ENCODE peak calls at places on chromosome 16, in five cellular contexts. Z, P, D, F and I are unnamed samples.
A peak's percentile ranks its signal among the peaks of the same experiment; 100 is the strongest.

GRCh38 chr16:71423016-71423415 is 18.8 kb downstream of the TLE7 start:
- DNase-seq in Z (no peak), P (no peak), D (no peak), F (no peak), I (no peak)

GRCh38 chr16:89602273-89602951 is 11.0 kb upstream of the DPEP1 start:
- DNase-seq in Z (no peak), P (peak; percentile 80), D (peak; percentile 66), F (peak; percentile 88), I (peak; percentile 80)

GRCh38 chr16:17106243-17106791 is 364.4 kb downstream of the XYLT1 start:
- DNase-seq in Z (no peak), P (peak; percentile 51), D (no peak), F (peak; percentile 44), I (no peak)

GRCh38 chr16:84360170-84360569 is 8.2 kb upstream of the ATP2C2 start:
- DNase-seq in Z (no peak), P (no peak), D (peak; percentile 89), F (no peak), I (no peak)

GRCh38 chr16:8087597-8088279 is 502.6 kb downstream of the TMEM114 start:
- DNase-seq in Z (no peak), P (no peak), D (no peak), F (no peak), I (no peak)

GRCh38 chr16:57089406-57089805 is 3.0 kb upstream of the CPNE2 start:
- DNase-seq in Z (no peak), P (no peak), D (no peak), F (no peak), I (no peak)

GRCh38 chr16:23436992-23437391 is 16.0 kb downstream of the COG7 start:
- DNase-seq in Z (no peak), P (no peak), D (no peak), F (no peak), I (no peak)

GRCh38 chr16:13322357-13322756 is 421.0 kb downstream of the SHISA9 start:
- DNase-seq in Z (no peak), P (peak; percentile 38), D (no peak), F (no peak), I (no peak)

GRCh38 chr16:11402051-11402744 is 56.9 kb downstream of the RMI2 start:
- DNase-seq in Z (no peak), P (no peak), D (no peak), F (no peak), I (no peak)

GRCh38 chr16:69720822-69721430 is 5.4 kb downstream of the NQO1 start:
- DNase-seq in Z (no peak), P (no peak), D (no peak), F (no peak), I (no peak)

GRCh38 chr16:10578474-10579316 is 1.7 kb downstream of the EMP2 start:
- DNase-seq in Z (no peak), P (no peak), D (peak; percentile 55), F (no peak), I (no peak)

GRCh38 chr16:89489731-89490385 is 503 bp downstream of the ANKRD11 start:
- DNase-seq in Z (no peak), P (no peak), D (no peak), F (no peak), I (no peak)

GRCh38 chr16:88874938-88875599 is 8.6 kb upstream of the PABPN1L start:
- DNase-seq in Z (no peak), P (no peak), D (no peak), F (no peak), I (no peak)

GRCh38 chr16:1103649-1104005 is 7.6 kb upstream of the C1QTNF8 start:
- DNase-seq in Z (no peak), P (no peak), D (no peak), F (no peak), I (no peak)

GRCh38 chr16:1101133-1101532 is 5.1 kb upstream of the C1QTNF8 start:
- DNase-seq in Z (no peak), P (no peak), D (no peak), F (no peak), I (no peak)

GRCh38 chr16:1101573-1102332 is 5.7 kb upstream of the C1QTNF8 start:
- DNase-seq in Z (no peak), P (no peak), D (no peak), F (no peak), I (no peak)

GRCh38 chr16:1102333-1102700 is 6.3 kb upstream of the C1QTNF8 start:
- DNase-seq in Z (no peak), P (no peak), D (no peak), F (no peak), I (no peak)

GRCh38 chr16:1102921-1103648 is 7.0 kb upstream of the C1QTNF8 start:
- DNase-seq in Z (peak; percentile 54), P (peak; percentile 70), D (peak; percentile 47), F (peak; percentile 79), I (peak; percentile 82)
- TF ChIP-seq EZH2phosphoT487 in Z (no peak), P (no peak), D (no peak), F (no peak), I (no peak)

GRCh38 chr16:48936811-48937210 is 326.8 kb upstream of the N4BP1 start:
- DNase-seq in Z (no peak), P (no peak), D (no peak), F (no peak), I (no peak)
- H3K27me3 ChIP-seq in Z (no peaks in the 10 kb centered on the region), P (no peaks in the 10 kb centered on the region), D (no peaks in the 10 kb centered on the region), F (no peaks in the 10 kb centered on the region), I (peaks cover 3% of the 10 kb centered on the region)

GRCh38 chr16:74253146-74253545 is 43.5 kb upstream of the PSMD7 start:
- DNase-seq in Z (no peak), P (no peak), D (no peak), F (no peak), I (no peak)
- H3K79me2 ChIP-seq in Z (no peaks in the 10 kb centered on the region), P (no peaks in the 10 kb centered on the region), D (no peaks in the 10 kb centered on the region), F (no peaks in the 10 kb centered on the region), I (no peaks in the 10 kb centered on the region)

GRCh38 chr16:24851700-24852099 is 5.9 kb downstream of the SLC5A11 start:
- DNase-seq in Z (no peak), P (no peak), D (peak; percentile 48), F (no peak), I (no peak)

GRCh38 chr16:24853830-24854229 is 8.1 kb downstream of the SLC5A11 start:
- DNase-seq in Z (no peak), P (peak; percentile 28), D (peak; percentile 78), F (no peak), I (peak; percentile 49)

GRCh38 chr16:24854607-24855171 is 8.9 kb downstream of the SLC5A11 start:
- DNase-seq in Z (no peak), P (no peak), D (no peak), F (no peak), I (no peak)

GRCh38 chr16:24852281-24852721 is 6.5 kb downstream of the SLC5A11 start:
- DNase-seq in Z (no peak), P (no peak), D (peak; percentile 17), F (peak; percentile 18), I (no peak)

GRCh38 chr16:24853169-24853824 is 7.5 kb downstream of the SLC5A11 start:
- DNase-seq in Z (no peak), P (no peak), D (peak; percentile 16), F (no peak), I (no peak)
- TF ChIP-seq EZH2phosphoT487 in Z (no peak), P (no peak), D (no peak), F (no peak), I (no peak)

GRCh38 chr16:1330931-1331711 is 2.3 kb upstream of the BAIAP3 start:
- DNase-seq in Z (no peak), P (no peak), D (no peak), F (no peak), I (no peak)
- H3K27me3 ChIP-seq in Z (peaks cover 35% of the 10 kb centered on the region), P (peaks cover 36% of the 10 kb centered on the region), D (no peaks in the 10 kb centered on the region), F (peaks cover 63% of the 10 kb centered on the region), I (peaks cover 47% of the 10 kb centered on the region)

DNA sequence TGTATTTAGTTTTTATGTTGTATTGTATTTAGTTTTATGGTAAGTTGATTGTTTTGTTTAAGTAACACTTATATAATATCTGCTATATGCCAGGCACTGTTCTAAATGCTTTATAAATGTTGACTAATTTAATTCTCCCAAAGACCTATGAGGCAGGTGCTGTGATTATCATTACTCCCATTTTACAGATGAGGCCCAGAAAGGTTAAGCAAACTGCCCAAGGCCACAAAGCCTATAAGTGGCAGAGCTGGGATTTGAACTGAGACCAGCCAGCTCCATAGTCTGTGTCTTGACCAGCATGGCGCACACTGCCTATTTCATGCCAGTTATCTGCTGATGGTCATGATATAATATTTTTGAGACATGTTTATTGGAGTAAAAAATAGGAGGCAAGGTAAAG is 24.0 kb downstream of the IL21R start:
- DNase-seq in Z (no peak), P (no peak), D (no peak), F (no peak), I (no peak)
- H3K79me2 ChIP-seq in Z (no peaks in the 10 kb centered on the region), P (no peaks in the 10 kb centered on the region), D (no peaks in the 10 kb centered on the region), F (no peaks in the 10 kb centered on the region), I (no peaks in the 10 kb centered on the region)

GRCh38 chr16:81633147-81633619 is 145.9 kb upstream of the PLCG2 start:
- DNase-seq in Z (no peak), P (peak; percentile 76), D (no peak), F (peak; percentile 46), I (no peak)

GRCh38 chr16:81630632-81631026 is 148.5 kb upstream of the PLCG2 start:
- DNase-seq in Z (no peak), P (no peak), D (no peak), F (peak; percentile 93), I (no peak)

GRCh38 chr16:81633680-81634379 is 145.3 kb upstream of the PLCG2 start:
- DNase-seq in Z (peak; percentile 56), P (no peak), D (no peak), F (no peak), I (no peak)

GRCh38 chr16:81634380-81635121 is 144.5 kb upstream of the PLCG2 start:
- DNase-seq in Z (no peak), P (peak; percentile 48), D (no peak), F (peak; percentile 81), I (no peak)

DNA sequence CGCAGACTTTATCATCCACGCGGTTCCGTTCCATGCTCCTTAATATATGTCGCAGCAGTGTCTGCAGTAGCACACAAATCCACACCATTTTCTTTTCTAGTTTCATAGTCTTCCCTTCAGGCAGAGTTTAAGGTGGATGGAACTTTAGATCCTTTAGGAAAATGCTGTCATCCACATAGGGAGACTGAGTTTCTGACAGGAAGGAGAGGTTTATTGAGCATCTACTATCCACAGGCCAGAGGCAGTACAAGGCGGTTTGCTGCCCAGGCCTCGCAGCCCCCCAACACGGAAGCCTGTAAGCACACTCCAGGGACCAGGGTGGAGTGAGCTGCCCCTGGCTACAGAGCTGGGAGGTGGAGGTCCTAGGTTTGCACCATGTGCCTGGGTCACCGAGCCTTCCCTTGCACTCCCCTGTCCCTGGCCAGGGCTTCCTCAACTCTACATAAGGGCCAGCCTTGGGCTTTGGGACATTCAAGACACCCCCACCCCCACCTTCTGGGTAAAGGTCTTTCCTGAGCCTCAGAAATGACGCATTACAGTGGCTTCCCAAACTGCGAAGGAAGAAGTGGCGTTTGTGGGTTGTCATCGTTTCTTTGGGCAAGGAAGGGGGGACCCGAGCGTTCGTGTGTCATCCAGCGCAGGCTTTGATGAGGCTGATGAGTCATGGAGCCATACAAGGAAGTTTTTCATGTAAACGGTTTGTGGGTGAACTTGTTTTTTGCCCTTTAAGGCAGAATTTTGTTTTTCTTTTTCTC is 146.5 kb upstream of the PLCG2 start:
- DNase-seq in Z (no peak), P (no peak), D (peak; percentile 85), F (no peak), I (peak; percentile 62)
- TF ChIP-seq EZH2phosphoT487 in Z (no peak), P (no peak), D (no peak), F (no peak), I (no peak)